ENCODE peak calls at places on chromosomes 12 and 14, in eight cellular contexts. A is OCI-LY7, O is IMR-90, P is stomach, J is GM23248, Z is testis, W is pancreas, F is neural progenitor cell. C is an unnamed sample. For H3K4me1 and H3K9me3, the result is how much of the 10 kb centered on the place peaks cover.

GRCh38 chr12:64820593-64820992 is 3.9 kb upstream of the TBC1D30 start:
- DNase-seq in W (no peak), F (no peak), P (no peak), A (no peak), O (no peak), Z (no peak), J (no peak), C (no peak)

GRCh38 chr14:75182820-75183219 is 6.4 kb upstream of the TMED10 start:
- DNase-seq in J (peak), A (no peak), Z (no peak), F (no peak), P (no peak), W (no peak), O (peak), C (no peak)

GRCh38 chr14:65041434-65041915 is 54.8 kb downstream of the FNTB start:
- DNase-seq in O (no peak), A (no peak), P (peak), F (no peak), W (no peak), Z (no peak), J (no peak), C (no peak)

GRCh38 chr12:100473716-100474150 is at the start of gene NR1H4:
- DNase-seq in A (no peak), Z (peak), J (peak), W (no peak), O (peak), P (no peak), F (no peak), C (no peak)

GRCh38 chr14:95609398-95609990 is 74.6 kb downstream of the GLRX5 start:
- DNase-seq in Z (peak), O (peak), A (peak), W (peak), F (peak), J (peak), P (peak), C (no peak)

GRCh38 chr12:71371132-71371531 is 68.5 kb upstream of the LGR5 start:
- DNase-seq in O (no peak), P (no peak), J (no peak), A (no peak), F (no peak), Z (no peak), W (no peak), C (no peak)

GRCh38 chr12:59936546-59936945 is 340.7 kb downstream of the SLC16A7 start:
- DNase-seq in F (no peak), W (peak), Z (no peak), O (no peak), P (peak), A (no peak), J (no peak), C (no peak)

GRCh38 chr12:120381752-120382419 is 12.9 kb upstream of the MSI1 start:
- DNase-seq in F (no peak), O (peak), Z (no peak), W (no peak), P (no peak), A (no peak), J (no peak), C (no peak)

GRCh38 chr14:59297070-59297766 is 108.8 kb downstream of the DAAM1 start:
- DNase-seq in Z (no peak), A (no peak), F (no peak), P (no peak), J (no peak), W (no peak), O (no peak), C (no peak)

GRCh38 chr14:23545740-23546411 is 5.7 kb downstream of the ZFHX2 start:
- DNase-seq in F (no peak), P (no peak), A (no peak), W (no peak), J (no peak), O (no peak), Z (no peak), C (no peak)
- H3K4me1 ChIP-seq in F (half or more), P (under half), A (under half), W (under half), J (under half), O (under half), Z (under half), C (under half)

GRCh38 chr12:45713108-45713507 is 16.4 kb upstream of the ARID2 start:
- DNase-seq in O (peak), Z (no peak), W (no peak), A (no peak), F (no peak), P (no peak), J (peak), C (no peak)
- H3K27ac ChIP-seq in O (no peak), Z (no peak), W (no peak), A (no peak), F (no peak), P (no peak), J (no peak), C (no peak)

GRCh38 chr12:54932691-54933090 is 51.9 kb downstream of the TESPA1 start:
- DNase-seq in F (no peak), O (no peak), W (no peak), Z (no peak), P (no peak), J (peak), A (no peak), C (no peak)
- H3K9me3 ChIP-seq in F (under half), O (under half), W (under half), Z (under half), P (under half), J (under half), A (under half), C (under half)

DNA sequence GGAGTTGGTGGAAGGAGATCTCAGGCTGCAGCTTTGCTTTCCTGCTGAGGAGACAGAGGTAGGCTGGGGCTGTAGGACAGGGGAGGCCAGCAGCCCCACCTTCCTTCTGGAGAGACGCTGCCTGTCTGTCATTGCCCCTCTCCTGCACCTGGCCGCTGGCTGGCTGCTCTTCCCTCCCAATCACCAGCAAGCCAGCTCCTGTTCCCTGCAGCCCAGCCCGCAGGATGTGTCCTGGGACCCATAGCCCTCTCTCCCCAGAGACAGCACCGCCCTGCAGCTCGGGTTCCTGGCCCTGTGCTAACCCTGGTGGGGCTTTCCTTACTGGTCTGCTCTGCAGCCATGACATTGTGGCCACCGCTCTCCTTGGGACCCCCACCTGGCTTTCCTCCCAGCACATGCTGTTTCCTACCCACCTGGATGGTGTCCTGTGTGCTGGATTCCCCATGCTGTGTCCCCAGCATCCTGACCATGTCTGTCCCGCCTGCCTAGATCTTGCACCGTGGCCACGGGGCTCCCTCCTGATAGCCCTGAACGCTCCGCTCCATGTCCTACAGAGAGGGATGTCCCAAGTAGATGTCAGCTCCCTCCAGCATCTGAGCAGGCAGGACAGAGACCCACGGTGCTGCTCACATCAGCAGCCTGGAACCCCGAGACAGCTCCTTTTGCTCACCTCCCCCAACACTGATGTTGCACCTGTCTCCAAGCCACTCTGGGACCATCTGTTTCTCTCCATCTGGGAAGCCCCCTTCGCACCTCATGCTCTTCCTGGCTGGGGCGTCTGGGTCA is 1.2 kb upstream of the MTA1 start:
- DNase-seq in Z (no peak), P (no peak), A (no peak), F (no peak), J (no peak), W (no peak), O (no peak), C (no peak)
- H3K4me1 ChIP-seq in Z (under half), P (half or more), A (under half), F (under half), J (under half), W (under half), O (under half), C (under half)

GRCh38 chr12:129615001-129615400 is 288.8 kb downstream of the TMEM132D start:
- DNase-seq in P (no peak), A (no peak), W (no peak), J (no peak), O (no peak), F (no peak), Z (no peak), C (no peak)

GRCh38 chr12:129617849-129618248 is 286.0 kb downstream of the TMEM132D start:
- DNase-seq in F (no peak), P (no peak), W (no peak), O (no peak), A (no peak), J (no peak), Z (no peak), C (no peak)

GRCh38 chr12:129610601-129611120 is 293.2 kb downstream of the TMEM132D start:
- DNase-seq in P (no peak), Z (no peak), J (no peak), O (no peak), W (no peak), F (no peak), A (no peak), C (no peak)

GRCh38 chr12:129613311-129613710 is 290.5 kb downstream of the TMEM132D start:
- DNase-seq in F (no peak), Z (no peak), P (no peak), J (no peak), O (no peak), A (no peak), W (no peak), C (no peak)

GRCh38 chr12:129614221-129614885 is 289.5 kb downstream of the TMEM132D start:
- DNase-seq in P (no peak), F (no peak), A (no peak), J (no peak), W (no peak), O (no peak), Z (peak), C (no peak)
- H3K27ac ChIP-seq in P (no peak), F (no peak), A (no peak), J (no peak), W (no peak), O (no peak), Z (no peak), C (no peak)

GRCh38 chr12:2922329-2922728 is 31.6 kb downstream of the TULP3 start:
- DNase-seq in F (no peak), J (peak), O (peak), P (no peak), Z (no peak), W (no peak), A (no peak), C (no peak)

GRCh38 chr12:2924019-2924418 is 33.3 kb downstream of the TULP3 start:
- DNase-seq in A (no peak), P (no peak), W (no peak), O (peak), Z (no peak), F (no peak), J (peak), C (peak)

GRCh38 chr12:2930865-2931264 is 28.3 kb upstream of the TEAD4 start:
- DNase-seq in A (no peak), J (no peak), W (no peak), O (no peak), F (no peak), Z (no peak), P (no peak), C (no peak)

DNA sequence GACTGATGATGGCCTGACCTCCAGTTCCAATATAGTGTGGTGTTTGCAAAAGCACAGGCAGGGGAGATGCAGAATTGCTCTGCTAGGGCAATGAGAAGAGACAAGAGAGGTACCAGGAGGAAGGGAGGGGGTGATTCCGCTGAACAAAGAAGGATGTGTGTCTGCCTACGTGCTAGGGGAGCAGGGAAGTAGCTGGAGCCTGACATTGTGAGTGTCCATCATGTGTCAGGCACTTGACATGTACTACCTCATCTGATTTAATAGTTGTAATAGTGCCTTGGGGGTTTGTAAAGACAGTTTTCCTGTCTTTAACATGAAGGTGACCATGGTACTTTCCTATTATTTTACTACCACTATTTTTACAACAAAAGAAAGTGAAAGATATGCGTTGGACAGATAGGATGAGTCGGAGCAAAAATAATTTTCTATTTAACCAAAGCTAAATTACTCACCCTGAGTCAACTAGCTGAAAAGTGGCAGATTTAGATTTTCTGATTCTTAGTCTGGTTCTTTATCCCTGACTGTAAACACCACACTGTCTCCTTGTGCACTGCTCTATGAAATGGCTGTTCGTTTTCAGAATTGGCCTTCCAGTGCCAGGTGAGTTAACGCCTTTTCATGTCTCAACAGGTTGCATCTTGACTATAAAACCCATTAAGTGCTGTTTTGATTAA is 33.7 kb upstream of the TEAD4 start:
- DNase-seq in O (peak), P (no peak), J (peak), W (no peak), A (no peak), Z (no peak), F (no peak), C (peak)
- H3K9me3 ChIP-seq in O (under half), P (under half), J (under half), W (under half), A (under half), Z (under half), F (under half), C (under half)

GRCh38 chr14:93056166-93056839 is 59.4 kb downstream of the ITPK1 start:
- DNase-seq in F (peak), Z (no peak), P (no peak), O (no peak), A (no peak), J (peak), W (no peak), C (no peak)
- H3K4me1 ChIP-seq in F (under half), Z (under half), P (under half), O (under half), A (under half), J (under half), W (under half), C (half or more)